ENCODE peak calls at places on chromosomes 1 and 21, in six cellular contexts. I, W, T, L, C and S are unnamed samples.
A peak's percentile ranks its signal among the peaks of the same experiment; 100 is the strongest.

GRCh38 chr1:6519491-6519934 is 28.0 kb upstream of the PLEKHG5 start:
- ATAC-seq in I (peak; percentile 14), W (peak; percentile 24), C (no peak), L (no peak), T (no peak), S (no peak)

GRCh38 chr1:145994391-145995120 is 1.8 kb downstream of the TXNIP start:
- ATAC-seq in T (peak; percentile 3), W (no peak), I (no peak), C (no peak), L (peak; percentile 3), S (no peak)

GRCh38 chr1:23558140-23558871 is 995 bp downstream of the ID3 start:
- ATAC-seq in T (peak; percentile 63), I (no peak), W (peak; percentile 21), L (peak; percentile 5), C (peak; percentile 48), S (no peak)

GRCh38 chr1:67672260-67672803 is 12.7 kb upstream of the GADD45A start:
- ATAC-seq in W (no peak), I (no peak), L (no peak), C (no peak), T (no peak), S (no peak)

GRCh38 chr1:101120868-101121267 is 95.3 kb upstream of the DPH5 start:
- ATAC-seq in T (no peak), I (no peak), L (no peak), W (no peak), C (no peak), S (no peak)

GRCh38 chr1:241579434-241579833 is 47.3 kb downstream of the KMO start:
- ATAC-seq in L (no peak), W (no peak), T (peak; percentile 40), C (peak; percentile 46), I (no peak), S (no peak)

GRCh38 chr1:234960722-234961467 is 167.7 kb downstream of the TOMM20 start:
- ATAC-seq in L (no peak), I (peak; percentile 16), C (no peak), W (peak; percentile 60), T (no peak), S (no peak)

GRCh38 chr1:190102757-190103326 is 374.8 kb downstream of the BRINP3 start:
- ATAC-seq in W (peak; percentile 71), C (no peak), T (no peak), L (no peak), I (no peak), S (no peak)

GRCh38 chr1:204445860-204446412 is 34.3 kb upstream of the PPP1R15B start:
- ATAC-seq in T (peak; percentile 87), C (no peak), I (peak; percentile 62), L (peak; percentile 66), W (peak; percentile 62), S (no peak)

GRCh38 chr1:118110580-118110979 is 74.4 kb downstream of the SPAG17 start:
- ATAC-seq in C (no peak), L (no peak), W (no peak), I (no peak), T (no peak), S (no peak)

GRCh38 chr1:171126504-171126903 is 35.8 kb downstream of the FMO3 start:
- ATAC-seq in W (no peak), L (no peak), T (no peak), I (no peak), C (no peak), S (peak; percentile 61)

DNA sequence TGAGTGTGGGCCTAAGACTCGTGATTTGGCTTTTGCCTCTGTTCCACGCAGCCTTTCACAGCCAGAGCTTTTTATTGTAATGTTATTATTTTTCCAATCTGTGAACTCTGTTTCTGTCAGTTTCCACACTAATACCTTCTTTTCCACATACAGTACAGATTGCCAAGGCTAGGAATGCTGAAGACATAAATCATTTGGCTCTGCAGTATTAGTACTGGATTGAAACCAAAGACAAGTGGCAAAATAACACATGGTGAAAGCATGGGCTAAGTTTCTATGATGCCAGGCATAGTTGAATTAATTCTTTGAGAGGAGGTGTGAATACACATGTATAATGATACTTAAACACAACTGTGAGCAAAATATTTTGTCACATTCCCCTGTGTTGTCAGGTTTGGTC is 73.6 kb downstream of the TMEM200B start:
- ATAC-seq in I (no peak), C (no peak), T (no peak), L (no peak), W (no peak), S (no peak)
- H3K27ac ChIP-seq in I (no peak overlapping the region), C (no peak overlapping the region), T (no peak overlapping the region), L (no peak overlapping the region), W (no peak overlapping the region), S (no peak overlapping the region)

GRCh38 chr1:151457911-151458882 is 1.1 kb downstream of the POGZ start:
- ATAC-seq in L (peak; percentile 76), W (peak; percentile 55), I (peak; percentile 71), C (peak; percentile 77), T (peak; percentile 68), S (peak; percentile 81)
- TF ChIP-seq EP300 in L (no peak), W (no peak), I (no peak), C (no peak), T (no peak), S (no peak)

DNA sequence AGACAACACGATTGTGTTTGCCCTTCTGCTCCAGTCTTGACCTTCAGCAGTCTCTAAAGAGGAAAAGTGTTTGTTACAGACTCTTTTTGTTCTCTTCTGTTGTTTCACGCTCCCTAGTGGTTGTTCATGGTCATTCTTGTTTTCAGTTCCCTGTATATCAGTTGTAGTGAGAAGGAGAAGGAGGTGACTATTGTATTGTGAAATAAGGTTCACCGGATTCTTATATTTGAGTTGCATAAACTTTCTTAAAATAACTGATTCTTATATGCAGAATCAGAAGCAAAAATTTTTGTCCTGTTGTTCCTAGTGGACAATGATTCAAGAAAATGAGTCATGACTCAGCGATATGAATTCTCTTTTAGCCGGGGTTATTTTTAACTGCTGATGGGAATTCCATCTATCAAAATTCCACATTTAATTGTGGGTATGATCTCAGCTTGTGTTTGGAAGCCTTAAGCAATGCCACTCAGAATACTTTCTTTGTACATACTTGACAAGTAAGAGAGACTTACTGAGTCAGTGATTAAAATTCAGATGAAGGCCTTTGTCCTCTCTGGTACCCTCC is 152.2 kb downstream of the CLEC20A start:
- ATAC-seq in C (peak; percentile 82), I (peak; percentile 94), T (peak; percentile 77), W (peak; percentile 78), L (peak; percentile 90), S (peak; percentile 63)
- H3K27ac ChIP-seq in C (peak overlapping the region; percentile 55), I (peak overlapping the region; percentile 30), T (no peak overlapping the region), W (no peak overlapping the region), L (no peak overlapping the region), S (peak overlapping the region; percentile 43)

GRCh38 chr21:26506951-26507350 is 66.1 kb downstream of the CYYR1 start:
- ATAC-seq in C (no peak), W (no peak), T (no peak), I (no peak), L (no peak), S (no peak)

GRCh38 chr21:26499475-26499874 is 73.6 kb downstream of the CYYR1 start:
- ATAC-seq in T (no peak), I (no peak), L (no peak), W (no peak), C (no peak), S (no peak)

DNA sequence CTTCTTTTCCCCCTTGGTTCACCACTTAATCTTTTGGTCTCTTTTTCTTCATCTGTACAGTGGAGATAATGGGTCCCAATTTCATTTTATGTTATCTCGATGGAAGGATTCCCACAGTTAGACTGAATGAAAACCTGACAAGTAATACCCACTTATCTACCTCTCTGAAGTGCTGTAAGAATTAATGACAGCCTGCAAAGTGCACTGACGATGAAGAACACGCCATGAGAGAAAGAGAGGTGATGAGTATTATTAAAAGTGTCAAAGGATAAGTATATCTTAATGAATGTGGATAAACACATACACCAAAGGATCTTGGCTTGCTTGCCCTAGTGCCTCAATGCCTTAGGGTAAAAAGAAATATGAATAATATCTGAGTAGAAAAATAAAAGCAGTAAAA is 71.5 kb downstream of the CYYR1 start:
- ATAC-seq in T (no peak), I (no peak), C (no peak), L (no peak), W (no peak), S (no peak)
- TF ChIP-seq EP300 in T (no peak), I (no peak), C (no peak), L (no peak), W (no peak), S (no peak)

DNA sequence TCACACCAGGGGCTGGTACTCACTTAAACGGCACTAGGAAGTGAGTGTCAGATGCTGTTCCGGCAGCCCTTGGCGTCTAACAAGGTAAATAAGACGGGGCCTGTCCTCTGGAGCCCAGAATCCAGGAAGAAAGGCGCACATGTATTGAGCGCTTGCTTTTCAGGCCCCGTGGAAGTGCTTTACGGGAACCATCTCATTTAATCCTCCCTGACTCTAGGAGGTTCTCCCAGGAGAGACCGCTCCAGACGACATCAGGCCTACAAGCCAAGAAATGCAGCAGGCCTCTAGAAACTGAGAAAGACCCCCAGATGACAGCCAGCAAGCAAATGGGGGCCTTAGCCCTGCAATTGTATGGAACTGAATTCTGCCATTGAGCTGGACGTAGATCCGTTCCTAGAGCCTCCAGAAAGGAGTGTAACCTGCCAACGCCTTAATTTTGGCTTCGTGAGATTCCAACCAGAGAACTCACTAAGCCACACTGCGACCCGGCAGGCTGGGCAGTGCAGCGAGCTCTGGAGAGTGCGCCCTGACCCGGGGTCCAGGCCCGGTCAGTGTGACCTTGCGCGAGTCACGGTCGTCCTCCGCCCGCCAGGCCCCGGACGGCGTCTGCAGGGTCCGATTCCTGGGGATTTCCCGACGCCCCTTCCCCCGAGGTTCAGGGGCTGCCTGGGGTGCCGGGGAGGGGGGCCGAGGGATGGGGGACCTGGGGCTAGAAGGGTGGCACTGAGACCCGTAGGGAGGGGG is 532 bp upstream of the MANEAL start:
- ATAC-seq in L (no peak), I (no peak), C (no peak), W (peak; percentile 53), T (no peak), S (no peak)
- H3K27ac ChIP-seq in L (no peak overlapping the region), I (peak overlapping the region; percentile 91), C (no peak overlapping the region), W (no peak overlapping the region), T (no peak overlapping the region), S (no peak overlapping the region)

GRCh38 chr1:202058001-202058908 is 47.9 kb downstream of the ELF3 start:
- ATAC-seq in L (no peak), T (peak; percentile 48), W (peak; percentile 82), C (peak; percentile 54), I (peak; percentile 69), S (no peak)
- TF ChIP-seq EP300 in L (no peak), T (no peak), W (no peak), C (no peak), I (peak; percentile 94), S (no peak)

DNA sequence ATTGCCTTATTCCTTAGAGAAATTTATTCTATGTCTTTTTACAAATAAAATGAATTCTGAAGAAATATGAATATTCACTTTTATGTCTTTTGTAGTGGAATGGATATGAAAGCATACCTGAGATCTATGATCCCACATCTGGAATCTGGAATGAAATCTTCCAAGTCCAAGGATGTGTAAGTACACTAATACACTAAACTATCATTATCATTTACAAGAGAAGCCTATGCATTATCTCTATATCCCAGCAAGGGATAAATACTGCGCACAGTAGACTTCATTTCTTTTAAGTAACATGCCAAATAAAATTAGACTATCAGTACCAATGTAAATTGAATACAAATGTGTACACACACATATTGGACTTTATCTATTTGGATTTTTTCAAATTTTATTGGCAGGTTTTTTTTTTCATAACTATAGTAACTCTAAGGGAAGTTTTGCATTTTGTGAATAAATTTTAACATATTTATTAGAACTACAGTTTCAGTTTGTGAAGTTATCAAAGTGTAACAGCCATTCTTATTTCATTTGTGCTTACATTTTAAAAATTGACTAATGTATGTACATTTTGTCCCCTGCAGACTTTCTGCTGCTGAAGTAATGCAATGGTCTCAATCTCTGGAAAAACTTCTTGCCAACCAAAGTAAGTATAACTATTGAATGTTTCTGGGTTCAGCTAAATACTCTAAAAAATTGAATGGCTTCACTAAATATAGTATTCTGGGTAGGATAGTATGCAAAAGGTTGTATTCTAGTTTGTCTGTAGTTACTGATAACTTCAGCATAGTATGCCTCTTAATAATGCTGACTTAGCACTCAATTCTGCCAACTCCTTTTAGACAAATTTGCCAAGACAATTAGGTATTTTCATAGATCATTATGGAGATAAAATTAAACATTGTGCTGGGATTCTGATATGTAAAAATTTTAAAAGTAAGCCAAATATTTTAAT is 894 bp downstream of the RGS1 start:
- ATAC-seq in W (no peak), L (peak; percentile 2), C (no peak), T (no peak), I (no peak), S (no peak)
- H3K27ac ChIP-seq in W (no peak overlapping the region), L (peak overlapping the region; percentile 59), C (no peak overlapping the region), T (no peak overlapping the region), I (no peak overlapping the region), S (peak overlapping the region; percentile 82)